ENCODE peak calls at places on chromosomes 2 and 18, in five cellular contexts. S, O, M, X and N are unnamed samples.

GRCh38 chr2:203718087-203718486 is 11.6 kb downstream of the CD28 start:
- DNase-seq in S (no peak), M (no peak), O (no peak), X (no peak), N (no peak)

GRCh38 chr2:82690757-82691411 is 1768.2 kb downstream of the SUCLG1 start:
- DNase-seq in S (no peak), X (no peak), O (no peak), M (no peak), N (no peak)

GRCh38 chr18:24631238-24632025 is 171.0 kb downstream of the HRH4 start:
- DNase-seq in O (no peak), X (no peak), S (no peak), M (no peak), N (no peak)

GRCh38 chr18:57088883-57089282 is 58.0 kb upstream of the BOD1L2 start:
- DNase-seq in M (no peak), S (no peak), O (no peak), X (no peak), N (no peak)

GRCh38 chr2:172710584-172711024 is 25.0 kb upstream of the RAPGEF4 start:
- DNase-seq in M (no peak), X (no peak), S (peak), O (no peak), N (peak)

GRCh38 chr2:231200805-231201474 is 2.5 kb downstream of the ARMC9 start:
- DNase-seq in M (no peak), S (no peak), X (no peak), O (no peak), N (no peak)

GRCh38 chr18:13471971-13472628 is 253.5 kb downstream of the LDLRAD4 start:
- DNase-seq in M (peak), O (no peak), X (no peak), S (peak), N (peak)

GRCh38 chr2:6872412-6872811 is 5.2 kb upstream of the RSAD2 start:
- DNase-seq in S (no peak), O (no peak), M (no peak), X (no peak), N (no peak)

GRCh38 chr18:28177828-28178635 is 1.1 kb upstream of the CDH2 start:
- DNase-seq in O (peak), S (no peak), M (peak), X (peak), N (peak)

GRCh38 chr2:13201924-13202323 is 485.2 kb downstream of the TRIB2 start:
- DNase-seq in M (no peak), S (no peak), X (no peak), O (no peak), N (no peak)

GRCh38 chr2:17672583-17673317 is 80.9 kb downstream of the SMC6 start:
- DNase-seq in X (no peak), O (no peak), S (no peak), M (no peak), N (no peak)

GRCh38 chr2:64854773-64855237 is 134.4 kb upstream of the SLC1A4 start:
- DNase-seq in S (no peak), O (no peak), M (peak), X (peak), N (peak)

GRCh38 chr2:63378589-63378988 is 209.7 kb downstream of the WDPCP start:
- DNase-seq in M (no peak), S (no peak), X (no peak), O (no peak), N (no peak)

GRCh38 chr2:239244625-239245024 is 156.2 kb downstream of the HDAC4 start:
- DNase-seq in M (no peak), O (no peak), S (no peak), X (no peak), N (no peak)